ENCODE peak calls at places on chromosome 11, in six cellular contexts. U, D, L, T, C and M are unnamed samples.

GRCh38 chr11:111697910-111698309 is 68.3 kb downstream of the PPP2R1B start:
- DNase-seq in T (no peak), U (no peak), C (no peak), D (no peak), L (no peak), M (no peak)

GRCh38 chr11:132312161-132312560 is 941.7 kb downstream of the NTM start:
- DNase-seq in C (no peak), T (no peak), D (no peak), L (no peak), U (no peak), M (peak)

GRCh38 chr11:68223275-68223674 is 10.2 kb upstream of the KMT5B start:
- DNase-seq in C (no peak), T (no peak), U (no peak), L (no peak), D (no peak), M (no peak)

GRCh38 chr11:14784230-14784629 is 107.8 kb downstream of the CYP2R1 start:
- DNase-seq in U (no peak), C (no peak), T (no peak), L (no peak), D (no peak), M (no peak)

GRCh38 chr11:109795234-109795633 is 298.0 kb upstream of the ZC3H12C start:
- DNase-seq in D (peak), C (no peak), U (no peak), T (no peak), L (no peak), M (peak)

GRCh38 chr11:34458566-34458965 is 19.8 kb downstream of the CAT start:
- DNase-seq in T (no peak), C (no peak), D (no peak), L (no peak), U (no peak), M (no peak)

GRCh38 chr11:34916810-34917780 is 677 bp downstream of the PDHX start:
- DNase-seq in L (no peak), D (no peak), C (no peak), U (no peak), T (no peak), M (peak)

GRCh38 chr11:69525516-69526452 is 44.3 kb downstream of the LINC01488 start:
- DNase-seq in C (no peak), L (no peak), D (peak), U (peak), T (no peak), M (no peak)

GRCh38 chr11:70948855-70949551 is 303.4 kb downstream of the SHANK2 start:
- DNase-seq in C (no peak), L (no peak), T (no peak), U (no peak), D (no peak), M (no peak)

GRCh38 chr11:112805658-112806057 is 155.6 kb upstream of the NCAM1 start:
- DNase-seq in U (no peak), T (no peak), C (no peak), D (no peak), L (no peak), M (no peak)

GRCh38 chr11:110092577-110093406 is at the start of gene ZC3H12C:
- DNase-seq in U (peak), L (peak), D (peak), T (peak), C (peak), M (peak)

GRCh38 chr11:16895306-16895705 is 118.9 kb downstream of the PLEKHA7 start:
- DNase-seq in D (no peak), C (no peak), T (no peak), L (no peak), U (no peak), M (no peak)

GRCh38 chr11:61598886-61599868 is 18.3 kb upstream of the SYT7 start:
- DNase-seq in U (no peak), L (no peak), D (no peak), C (no peak), T (peak), M (peak)

GRCh38 chr11:44130751-44131150 is 35.3 kb downstream of the EXT2 start:
- DNase-seq in C (no peak), T (no peak), U (no peak), D (no peak), L (no peak), M (peak)

GRCh38 chr11:15053201-15053685 is 20.1 kb upstream of the CALCB start:
- DNase-seq in D (no peak), U (no peak), L (no peak), T (no peak), C (no peak), M (peak)

GRCh38 chr11:13341028-13341427 is 63.4 kb downstream of the BMAL1 start:
- DNase-seq in T (no peak), U (peak), D (no peak), L (no peak), C (no peak), M (no peak)

GRCh38 chr11:99814021-99814420 is 793.3 kb downstream of the CNTN5 start:
- DNase-seq in U (no peak), C (no peak), D (no peak), L (no peak), T (no peak), M (peak)

GRCh38 chr11:112658521-112658920 is 302.7 kb upstream of the NCAM1 start:
- DNase-seq in D (no peak), U (no peak), C (no peak), L (no peak), T (no peak), M (no peak)

GRCh38 chr11:94129505-94130335 is 1.1 kb downstream of the PANX1 start:
- DNase-seq in D (no peak), L (peak), C (no peak), U (no peak), T (no peak), M (no peak)

GRCh38 chr11:77473001-77473800 is 693 bp downstream of the PAK1 start:
- DNase-seq in C (no peak), T (peak), U (peak), D (peak), L (peak), M (peak)

GRCh38 chr11:77471520-77472234 is 2.2 kb downstream of the PAK1 start:
- DNase-seq in L (no peak), U (no peak), D (no peak), C (no peak), T (no peak), M (peak)

GRCh38 chr11:77470504-77470903 is 3.4 kb downstream of the PAK1 start:
- DNase-seq in C (no peak), L (no peak), U (no peak), D (no peak), T (no peak), M (no peak)

GRCh38 chr11:77468527-77468926 is 5.4 kb downstream of the PAK1 start:
- DNase-seq in D (no peak), C (no peak), T (no peak), L (no peak), U (no peak), M (no peak)

DNA sequence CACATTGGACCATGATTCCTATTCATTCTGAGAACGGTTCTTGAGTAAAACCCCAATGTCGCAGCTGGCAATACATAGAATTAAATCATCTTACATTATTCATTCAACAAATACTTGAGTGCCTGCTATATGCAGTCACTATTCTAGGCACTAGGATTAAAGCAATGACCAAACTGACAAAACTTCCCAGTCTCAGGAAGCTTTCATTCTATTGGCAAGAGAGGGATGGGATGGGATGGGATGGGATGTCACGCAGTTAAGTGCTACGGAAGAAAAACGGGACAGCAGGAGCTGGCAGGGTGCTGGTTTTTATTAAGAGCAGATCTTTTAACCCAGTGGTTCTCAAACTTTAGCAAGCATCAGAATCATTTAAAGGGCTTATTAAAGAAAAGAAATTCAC is 2.9 kb downstream of the PAK1 start:
- DNase-seq in U (no peak), C (no peak), L (no peak), T (no peak), D (no peak), M (no peak)
- H3K4me3 ChIP-seq in U (no peak), C (no peak), L (no peak), T (no peak), D (no peak), M (no peak)

GRCh38 chr11:1118755-1119275 is 38.9 kb upstream of the MUC5AC start:
- DNase-seq in L (no peak), D (no peak), U (no peak), T (no peak), C (no peak), M (no peak)

GRCh38 chr11:1119282-1120146 is 38.2 kb upstream of the MUC5AC start:
- DNase-seq in T (no peak), L (no peak), C (no peak), U (no peak), D (no peak), M (no peak)

GRCh38 chr11:1117970-1118369 is 39.8 kb upstream of the MUC5AC start:
- DNase-seq in T (no peak), U (no peak), L (no peak), C (no peak), D (no peak), M (no peak)

GRCh38 chr11:1116104-1116503 is 41.4 kb downstream of the MUC2 start:
- DNase-seq in D (peak), L (no peak), C (no peak), U (no peak), T (no peak), M (no peak)

DNA sequence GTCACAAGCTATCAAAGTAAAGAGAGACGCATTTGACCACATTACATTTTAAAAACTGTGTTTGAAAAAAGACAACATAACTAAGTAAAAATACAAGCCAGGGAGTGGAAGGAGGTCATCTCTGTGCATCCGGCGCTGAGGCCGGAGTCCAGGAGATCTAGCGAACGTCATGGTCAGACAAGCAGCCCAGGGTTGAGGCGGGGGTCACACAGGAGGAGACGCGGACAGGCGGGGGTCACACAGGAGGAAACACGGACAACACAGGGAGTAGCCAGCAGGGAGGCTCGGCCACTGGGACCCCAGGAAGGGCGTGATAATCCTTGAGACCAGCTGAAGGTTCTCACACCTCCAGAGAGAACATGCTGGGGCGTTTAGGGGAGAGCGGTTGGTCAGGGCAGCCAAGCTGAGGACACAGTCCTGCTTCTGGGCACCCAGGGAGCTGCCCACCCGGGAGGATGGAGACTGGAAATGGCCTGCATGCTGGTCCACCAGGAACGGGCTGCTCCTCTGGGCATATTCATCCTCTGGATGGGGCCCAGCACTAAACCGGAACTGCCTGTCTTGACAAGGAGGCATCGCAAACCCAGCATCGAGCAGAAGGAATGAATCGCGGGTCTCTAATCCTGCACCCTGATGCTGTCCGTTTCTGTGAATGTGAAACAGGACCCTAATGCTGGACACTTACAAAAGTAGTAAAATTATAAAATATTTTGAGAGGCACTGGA is 40.9 kb upstream of the MUC5AC start:
- DNase-seq in T (no peak), L (no peak), C (no peak), U (no peak), D (peak), M (no peak)
- H3K4me3 ChIP-seq in T (no peak), L (no peak), C (no peak), U (no peak), D (no peak), M (no peak)

DNA sequence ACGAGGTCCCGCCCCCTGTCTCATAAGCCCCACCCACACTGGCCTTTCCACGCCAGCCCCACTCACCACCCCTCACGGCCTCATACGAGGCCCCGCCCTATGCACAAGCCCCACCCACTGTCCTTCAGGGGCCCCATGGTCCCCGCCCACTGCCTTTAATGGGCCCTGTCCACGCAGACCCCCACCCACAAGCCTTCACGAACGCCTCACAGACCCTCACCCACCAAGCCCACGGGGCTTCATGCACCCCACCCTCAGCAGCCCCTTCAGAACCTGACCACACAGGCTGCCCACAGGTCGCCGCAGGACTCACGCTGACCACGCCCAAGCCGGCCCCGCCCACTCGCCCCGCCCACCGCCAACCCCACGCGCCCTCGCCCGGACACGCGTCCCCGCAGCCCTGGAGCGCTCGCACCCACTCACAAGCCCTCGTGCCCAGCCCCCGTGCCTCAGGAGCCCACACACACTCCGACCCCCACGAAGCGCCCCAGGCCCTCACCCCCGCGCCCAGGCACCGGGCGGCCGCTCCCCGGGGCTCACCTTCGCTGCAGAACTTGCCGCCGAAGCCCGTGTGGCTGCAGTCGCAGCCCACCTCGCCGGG is 10.5 kb downstream of the NRXN2 start:
- DNase-seq in D (no peak), L (no peak), U (no peak), T (no peak), C (no peak), M (no peak)
- H3K4me3 ChIP-seq in D (no peak), L (no peak), U (no peak), T (no peak), C (no peak), M (no peak)

GRCh38 chr11:2149471-2150205 is 10.4 kb upstream of the IGF2 start:
- DNase-seq in D (no peak), L (no peak), T (no peak), C (no peak), U (no peak), M (no peak)

GRCh38 chr11:2154195-2154585 is 6.8 kb downstream of the INS start:
- DNase-seq in D (no peak), L (no peak), T (no peak), C (no peak), U (no peak), M (no peak)

GRCh38 chr11:2153581-2154194 is 7.3 kb downstream of the INS start:
- DNase-seq in L (no peak), U (no peak), T (no peak), C (no peak), D (no peak), M (no peak)

GRCh38 chr11:2150206-2150847 is 10.7 kb downstream of the INS start:
- DNase-seq in D (no peak), U (no peak), T (no peak), L (no peak), C (no peak), M (peak)

DNA sequence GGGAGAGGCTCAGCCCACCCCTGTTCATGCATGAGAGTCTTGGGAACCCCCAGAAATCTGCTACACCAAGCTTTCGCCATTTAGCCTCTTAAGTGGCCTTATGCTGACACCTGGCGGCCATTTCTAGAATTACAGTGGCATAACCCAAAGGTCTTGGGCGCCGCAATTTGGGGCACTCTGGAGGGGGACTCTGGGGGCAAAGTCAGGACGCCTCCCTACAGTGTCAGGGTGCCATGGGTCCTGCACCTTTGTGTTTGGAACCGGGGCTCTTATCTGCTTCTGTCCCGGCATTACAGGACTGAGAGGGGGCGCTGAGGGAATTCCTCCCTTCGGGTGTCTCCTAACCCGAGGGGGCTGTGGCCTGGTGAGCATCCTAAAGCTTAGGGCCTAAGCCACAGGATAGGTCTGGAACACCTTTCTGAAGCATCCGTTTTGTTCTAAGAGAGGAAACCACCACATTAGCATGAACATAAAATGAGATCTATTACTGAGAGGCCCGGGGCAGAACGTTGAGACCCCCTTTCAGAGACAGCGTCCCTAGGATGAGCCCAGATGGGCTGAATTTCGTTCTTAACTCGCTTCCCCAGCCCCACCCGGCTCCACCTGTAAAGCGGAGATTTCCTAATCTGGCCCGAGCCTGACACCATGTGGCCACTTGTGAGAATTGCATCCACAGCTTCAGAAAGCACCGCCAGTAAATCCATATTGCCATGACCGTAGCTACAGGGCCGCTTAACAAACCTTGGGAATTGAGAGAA is 9.3 kb downstream of the INS start:
- DNase-seq in T (peak), D (peak), U (peak), L (peak), C (peak), M (peak)
- H3K4me3 ChIP-seq in T (no peak), D (no peak), U (no peak), L (no peak), C (no peak), M (no peak)